ENCODE peak calls at places on chromosomes 11 and 22, in six cellular contexts. L is fibroblast of lung; W is A549; C is choroid plexus epithelial cell; H is CD8-positive, alpha-beta T cell; B is effector memory CD4-positive, alpha-beta T cell. D is an unnamed sample.
A peak's percentile ranks its signal among the peaks of the same experiment; 100 is the strongest.

GRCh38 chr22:30175743-30176288 is 70.7 kb downstream of the LIF start:
- DNase-seq in L (no peak), W (no peak), C (no peak), H (no peak), B (no peak), D (no peak)

GRCh38 chr11:129788278-129788677 is 27.4 kb upstream of the TMEM45B start:
- DNase-seq in L (no peak), W (no peak), C (no peak), H (no peak), B (no peak), D (no peak)

GRCh38 chr11:69748637-69749036 is 26.5 kb downstream of the FGF4 start:
- DNase-seq in L (no peak), W (no peak), C (no peak), H (no peak), B (no peak), D (no peak)

GRCh38 chr11:59417023-59417422 is 9.2 kb downstream of the OR5A2 start:
- DNase-seq in L (no peak), W (no peak), C (no peak), H (no peak), B (no peak), D (no peak)

GRCh38 chr22:29769723-29770321 is 2.7 kb downstream of the UQCR10 start:
- DNase-seq in L (no peak), W (no peak), C (no peak), H (no peak), B (no peak), D (no peak)

GRCh38 chr11:105609832-105610781 is at the start of gene GRIA4:
- DNase-seq in L (peak; percentile 64), W (no peak), C (peak; percentile 56), H (no peak), B (no peak), D (peak; percentile 53)

GRCh38 chr22:50630376-50630775 is 2.4 kb upstream of the ARSA start:
- DNase-seq in L (no peak), W (no peak), C (no peak), H (no peak), B (no peak), D (no peak)

GRCh38 chr11:80593981-80594380 is 1153.2 kb upstream of the TENM4 start:
- DNase-seq in L (peak; percentile 31), W (no peak), C (peak; percentile 64), H (no peak), B (no peak), D (peak; percentile 88)

GRCh38 chr11:74948546-74948897 is 369 bp downstream of the XRRA1 start:
- DNase-seq in L (no peak), W (no peak), C (peak; percentile 44), H (no peak), B (no peak), D (no peak)

DNA sequence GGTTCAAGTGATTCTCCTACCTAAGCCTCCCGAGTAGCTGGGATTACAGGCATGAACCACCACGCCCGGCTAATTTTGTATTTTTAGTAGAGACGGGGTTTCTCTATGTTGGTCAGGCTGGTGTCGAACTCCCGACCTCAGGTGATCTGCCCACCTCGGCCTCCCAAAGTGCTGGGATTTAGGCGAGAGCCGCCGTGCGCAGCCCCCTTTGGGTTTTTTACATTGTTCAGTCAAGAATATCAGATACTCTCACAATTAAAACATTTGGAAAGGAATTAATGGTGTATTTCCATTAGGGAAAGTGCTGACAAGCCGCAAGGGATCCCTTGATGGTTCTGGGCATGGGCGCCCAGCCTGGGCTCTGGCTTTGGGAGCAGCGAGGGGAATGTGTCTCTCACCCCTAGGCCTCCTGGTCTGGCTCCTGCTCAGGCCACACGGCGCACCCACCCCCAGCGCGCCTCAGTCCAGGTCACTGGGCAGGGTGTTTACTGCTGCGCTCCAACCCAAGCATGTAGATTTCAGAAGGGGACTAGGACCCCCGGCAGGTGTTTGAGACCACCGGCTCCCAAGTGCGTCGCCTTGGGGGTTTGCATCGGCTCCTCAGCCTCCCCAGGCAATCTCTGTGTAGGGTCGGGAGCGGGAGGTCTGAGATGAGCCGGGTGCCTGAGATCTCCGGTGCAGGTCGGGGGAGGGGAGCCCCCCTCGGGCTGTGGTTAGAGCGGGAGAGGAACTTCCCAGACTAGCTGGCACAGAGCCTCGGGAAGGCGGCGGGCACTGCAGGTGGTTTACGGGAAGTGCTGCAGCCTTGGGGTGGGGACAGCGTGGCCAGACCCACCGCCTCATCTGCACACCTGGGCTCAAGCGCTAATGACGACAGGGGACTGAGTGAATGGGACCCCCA is 820 bp upstream of the IRF7 start:
- DNase-seq in L (no peak), W (no peak), C (no peak), H (no peak), B (no peak), D (no peak)
- H3K4me3 ChIP-seq in L (no peak overlapping the region), W (no peak overlapping the region), C (no peak overlapping the region), H (peak overlapping the region; percentile 92), B (peak overlapping the region; percentile 79), D (peak overlapping the region; percentile 71)

GRCh38 chr11:45028921-45029680 is 78.4 kb upstream of the TP53I11 start:
- DNase-seq in L (no peak), W (no peak), C (no peak), H (no peak), B (no peak), D (no peak)
- H3K4me3 ChIP-seq in L (no peak overlapping the region), W (no peak overlapping the region), C (no peak overlapping the region), H (no peak overlapping the region), B (no peak overlapping the region), D (no peak overlapping the region)

DNA sequence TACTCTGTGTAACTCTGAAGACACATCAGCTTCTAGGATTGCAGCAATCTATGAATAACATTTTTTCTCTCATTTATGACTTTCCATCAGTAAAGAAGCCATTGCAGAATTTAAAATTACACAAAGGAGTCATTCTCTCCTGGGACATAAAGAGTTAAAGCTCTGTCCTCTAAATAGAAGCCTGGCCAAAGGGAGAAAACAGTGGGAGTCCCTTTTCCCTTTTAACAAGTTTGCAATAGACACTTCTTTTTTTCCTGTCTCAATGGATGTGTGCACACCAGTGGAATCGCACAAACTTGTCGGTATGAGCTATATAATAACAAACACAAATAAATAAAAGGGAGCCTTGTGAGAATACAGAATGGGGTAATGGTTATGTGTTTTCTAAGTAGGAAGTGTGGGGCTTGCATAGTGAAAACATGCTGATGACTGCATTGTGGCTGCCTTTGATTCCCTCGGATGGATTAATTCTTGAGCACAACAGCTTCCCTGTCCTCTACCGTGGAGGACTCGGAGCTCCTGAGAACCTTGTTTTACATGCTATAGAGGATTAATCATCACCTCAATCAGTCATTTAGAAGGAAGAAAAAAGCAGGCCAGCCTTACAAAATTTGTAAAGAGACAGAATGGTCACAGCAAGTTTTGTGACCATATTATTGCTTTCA is 131.9 kb downstream of the WNT7B start:
- DNase-seq in L (no peak), W (no peak), C (peak; percentile 28), H (no peak), B (no peak), D (no peak)
- H3K4me3 ChIP-seq in L (no peak overlapping the region), W (no peak overlapping the region), C (no peak overlapping the region), H (no peak overlapping the region), B (no peak overlapping the region), D (no peak overlapping the region)

DNA sequence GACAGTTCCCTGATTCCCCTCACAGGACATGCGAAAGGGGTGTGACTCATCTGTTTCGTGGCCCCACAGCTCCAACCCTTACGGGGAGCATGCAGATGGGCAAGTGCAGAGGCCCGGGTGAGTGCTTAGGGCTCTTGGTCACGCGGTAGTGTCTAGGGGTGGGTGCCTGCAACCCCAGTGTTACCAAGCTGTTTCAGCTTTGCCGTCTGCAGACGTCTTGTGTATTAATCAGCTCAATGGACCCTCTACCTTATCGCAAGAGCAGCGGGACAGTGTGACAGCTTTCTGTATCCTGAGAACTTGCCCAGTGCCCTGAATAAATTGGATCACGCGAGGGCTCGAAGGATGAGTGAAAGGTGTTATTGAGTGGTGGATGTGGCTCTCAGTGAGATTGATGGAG is 816.4 kb upstream of the ANO3 start:
- DNase-seq in L (no peak), W (no peak), C (no peak), H (no peak), B (no peak), D (no peak)
- H3K4me3 ChIP-seq in L (no peak overlapping the region), W (no peak overlapping the region), C (no peak overlapping the region), H (no peak overlapping the region), B (no peak overlapping the region), D (no peak overlapping the region)

GRCh38 chr22:42855726-42856125 is 1.3 kb downstream of the ARFGAP3 start:
- DNase-seq in L (no peak), W (no peak), C (no peak), H (no peak), B (no peak), D (no peak)
- H3K4me3 ChIP-seq in L (peak overlapping the region; percentile 72), W (peak overlapping the region; percentile 91), C (peak overlapping the region; percentile 89), H (peak overlapping the region; percentile 85), B (peak overlapping the region; percentile 79), D (peak overlapping the region; percentile 89)

DNA sequence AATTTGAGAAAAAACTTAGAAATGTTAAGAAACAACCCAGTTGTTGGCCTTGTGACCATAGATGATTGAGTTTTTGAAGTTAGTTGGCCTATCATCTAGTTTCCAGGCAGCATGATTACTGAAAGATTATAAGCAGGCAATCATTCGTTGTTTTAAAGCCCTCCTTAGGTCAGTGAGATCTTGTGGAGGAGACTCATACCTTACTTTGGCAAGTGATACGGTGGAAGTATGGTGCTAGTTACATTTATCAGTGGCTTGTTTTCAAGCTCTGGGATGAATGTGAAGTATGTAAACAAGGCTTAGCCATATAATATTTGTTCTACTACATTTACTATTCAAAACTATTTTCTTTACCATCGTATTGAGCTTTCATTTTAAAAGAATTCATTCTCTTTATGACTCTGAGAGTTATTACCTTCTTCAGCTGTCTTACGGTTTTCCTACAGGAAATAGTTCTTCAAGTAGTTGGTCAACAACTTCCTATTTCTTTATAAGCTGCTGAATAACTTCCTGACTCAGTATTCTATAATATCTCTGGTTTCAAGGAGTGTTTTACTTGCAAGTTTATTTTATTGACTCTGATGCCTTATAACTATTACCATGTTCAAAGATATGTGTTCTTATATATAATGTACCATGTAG is 7.3 kb downstream of the YAP1 start:
- DNase-seq in L (no peak), W (no peak), C (no peak), H (no peak), B (no peak), D (no peak)
- H3K4me3 ChIP-seq in L (peak overlapping the region; percentile 6), W (peak overlapping the region; percentile 8), C (no peak overlapping the region), H (no peak overlapping the region), B (no peak overlapping the region), D (no peak overlapping the region)

GRCh38 chr11:395866-396265 is 1.9 kb downstream of the PKP3 start:
- DNase-seq in L (no peak), W (no peak), C (no peak), H (no peak), B (no peak), D (no peak)
- H3K4me3 ChIP-seq in L (no peak overlapping the region), W (no peak overlapping the region), C (no peak overlapping the region), H (no peak overlapping the region), B (no peak overlapping the region), D (no peak overlapping the region)

GRCh38 chr22:35329114-35329847 is 29.6 kb downstream of the TOM1 start:
- DNase-seq in L (no peak), W (no peak), C (no peak), H (no peak), B (no peak), D (no peak)
- H3K4me3 ChIP-seq in L (no peak overlapping the region), W (no peak overlapping the region), C (no peak overlapping the region), H (no peak overlapping the region), B (no peak overlapping the region), D (no peak overlapping the region)